ENCODE peak calls at places on chromosomes 11 and 22, in five cellular contexts. K, E, A, D and Y are unnamed samples.
A peak's percentile ranks its signal among the peaks of the same experiment; 100 is the strongest.

GRCh38 chr11:19938051-19938856 is 222.0 kb downstream of the DBX1 start:
- DNase-seq in E (peak; percentile 64), A (peak; percentile 56), D (peak; percentile 75), K (peak; percentile 46), Y (no peak)

GRCh38 chr11:105862736-105863367 is 159.2 kb downstream of the MSANTD4 start:
- DNase-seq in K (peak; percentile 35), D (peak; percentile 62), E (no peak), A (no peak), Y (no peak)

GRCh38 chr11:1162498-1163311 is 5.0 kb downstream of the MUC5AC start:
- DNase-seq in E (no peak), D (no peak), K (no peak), A (no peak), Y (no peak)

GRCh38 chr22:48394787-48395620 is 1432.7 kb downstream of the BRD1 start:
- DNase-seq in A (no peak), E (no peak), K (no peak), D (no peak), Y (no peak)

GRCh38 chr11:124740277-124740882 is 638 bp downstream of the NRGN start:
- DNase-seq in D (no peak), A (no peak), K (peak; percentile 43), E (peak; percentile 79), Y (no peak)

GRCh38 chr11:117953029-117953671 is 23.9 kb upstream of the TMPRSS13 start:
- DNase-seq in K (no peak), D (no peak), A (no peak), E (no peak), Y (no peak)

GRCh38 chr11:87422566-87422965 is 384.8 kb downstream of the TMEM135 start:
- DNase-seq in D (peak; percentile 24), K (no peak), A (no peak), E (no peak), Y (no peak)

GRCh38 chr22:24421428-24421931 is 5.9 kb upstream of the ADORA2A start:
- DNase-seq in K (peak; percentile 7), D (no peak), A (no peak), E (peak; percentile 52), Y (no peak)

GRCh38 chr11:17013548-17014320 is 480 bp downstream of the PLEKHA7 start:
- DNase-seq in D (peak; percentile 41), E (peak; percentile 61), A (peak; percentile 23), K (peak; percentile 31), Y (no peak)

GRCh38 chr11:27701262-27702105 is 1.2 kb upstream of the BDNF start:
- DNase-seq in A (no peak), E (no peak), K (peak; percentile 47), D (peak; percentile 42), Y (no peak)

GRCh38 chr22:27154717-27155116 is 497.3 kb downstream of the MIAT start:
- DNase-seq in E (peak; percentile 56), K (no peak), A (no peak), D (peak; percentile 63), Y (no peak)

GRCh38 chr11:12693485-12694181 is 19.4 kb downstream of the TEAD1 start:
- DNase-seq in D (no peak), A (no peak), K (peak; percentile 82), E (peak; percentile 65), Y (peak; percentile 71)

GRCh38 chr11:66071326-66071870 is 1.3 kb downstream of the PACS1 start:
- DNase-seq in K (no peak), E (no peak), A (no peak), D (no peak), Y (no peak)

GRCh38 chr11:125995313-125995712 is 49.5 kb downstream of the VSIG10L2 start:
- DNase-seq in E (no peak), K (no peak), A (no peak), D (no peak), Y (no peak)

GRCh38 chr11:59773082-59773438 is 17.9 kb downstream of the STX3 start:
- DNase-seq in E (no peak), K (no peak), A (no peak), D (no peak), Y (no peak)

GRCh38 chr11:8567597-8568198 is 26.3 kb downstream of the STK33 start:
- DNase-seq in D (no peak), K (no peak), A (no peak), E (no peak), Y (no peak)

GRCh38 chr22:19226428-19226827 is 47.9 kb upstream of the SLC25A1 start:
- DNase-seq in D (no peak), A (no peak), K (no peak), E (no peak), Y (no peak)

GRCh38 chr11:44014968-44015623 is 32.7 kb upstream of the ACCSL start:
- DNase-seq in A (no peak), K (no peak), D (no peak), E (no peak), Y (peak; percentile 20)

GRCh38 chr22:20013382-20013871 is 3.2 kb downstream of the ARVCF start:
- DNase-seq in K (no peak), D (peak; percentile 85), A (peak; percentile 82), E (peak; percentile 89), Y (peak; percentile 76)

GRCh38 chr22:29000225-29000556 is 61.4 kb downstream of the C22orf31 start:
- DNase-seq in A (no peak), D (no peak), E (no peak), K (no peak), Y (no peak)

GRCh38 chr22:36027579-36027959 is 1.1 kb downstream of the RBFOX2 start:
- DNase-seq in D (no peak), E (no peak), K (no peak), A (no peak), Y (peak; percentile 23)

GRCh38 chr11:33531743-33532181 is 168.9 kb downstream of the C11orf91 start:
- DNase-seq in A (no peak), D (no peak), E (no peak), K (no peak), Y (no peak)

GRCh38 chr11:81548123-81548522 is 1185.5 kb downstream of the FAM181B start:
- DNase-seq in A (no peak), D (no peak), K (no peak), E (no peak), Y (no peak)

GRCh38 chr11:28223577-28223976 is 115.4 kb downstream of the METTL15 start:
- DNase-seq in E (no peak), A (no peak), D (no peak), K (no peak), Y (no peak)

GRCh38 chr11:46240371-46240770 is 37.1 kb upstream of the CREB3L1 start:
- DNase-seq in A (no peak), D (no peak), K (no peak), E (no peak), Y (no peak)

GRCh38 chr11:34490304-34490703 is 23.3 kb downstream of the ELF5 start:
- DNase-seq in E (no peak), K (no peak), D (no peak), A (no peak), Y (no peak)

GRCh38 chr11:79018371-79018849 is 422.4 kb downstream of the TENM4 start:
- DNase-seq in D (no peak), E (no peak), A (no peak), K (no peak), Y (no peak)

GRCh38 chr11:63970902-63971301 is 3.5 kb upstream of the COX8A start:
- DNase-seq in A (no peak), D (no peak), E (no peak), K (no peak), Y (no peak)

GRCh38 chr22:35894464-35894878 is 134.2 kb downstream of the RBFOX2 start:
- DNase-seq in D (peak; percentile 73), E (no peak), K (no peak), A (no peak), Y (peak; percentile 77)

GRCh38 chr11:68498903-68499883 is 38.6 kb downstream of the PPP6R3 start:
- DNase-seq in K (no peak), A (no peak), D (no peak), E (no peak), Y (no peak)

GRCh38 chr22:48327721-48328120 is 1500.0 kb downstream of the BRD1 start:
- DNase-seq in D (no peak), A (no peak), E (no peak), K (no peak), Y (no peak)

GRCh38 chr22:17077255-17077654 is 7.5 kb upstream of the IL17RA start:
- DNase-seq in E (no peak), A (no peak), D (no peak), K (no peak), Y (no peak)

GRCh38 chr11:31940396-31941037 is 129.4 kb upstream of the PAX6 start:
- DNase-seq in E (peak; percentile 55), D (no peak), K (no peak), A (no peak), Y (no peak)

GRCh38 chr11:13644997-13645667 is 23.3 kb upstream of the FAR1 start:
- DNase-seq in A (no peak), K (no peak), D (no peak), E (no peak), Y (no peak)

GRCh38 chr11:1842149-1843097 is 3.6 kb downstream of the TNNI2 start:
- DNase-seq in D (peak; percentile 54), A (no peak), E (peak; percentile 75), K (no peak), Y (no peak)